ENCODE peak calls at places on chromosomes 16 and 17, in four cellular contexts. G is coronary artery, D is HFFc6, K is cardiac fibroblast. B is an unnamed sample.

GRCh38 chr17:42740699-42741098 is 4.1 kb downstream of the EZH1 start:
- DNase-seq in G (no peak), D (no peak), K (no peak), B (no peak)

GRCh38 chr17:35245196-35245486 is 2.3 kb downstream of the SLFN5 start:
- DNase-seq in G (no peak), D (peak), K (peak), B (no peak)

GRCh38 chr17:34261568-34261967 is 6.5 kb downstream of the CCL2 start:
- DNase-seq in G (no peak), D (no peak), K (no peak), B (no peak)

GRCh38 chr16:89324056-89325010 is 106.8 kb downstream of the ZNF778 start:
- DNase-seq in G (peak), D (peak), K (peak), B (no peak)

GRCh38 chr17:15409721-15410247 is 57.6 kb downstream of the CDRT4 start:
- DNase-seq in G (no peak), D (peak), K (peak), B (no peak)

GRCh38 chr16:28863929-28864886 is 565 bp downstream of the SH2B1 start:
- DNase-seq in G (no peak), D (peak), K (peak), B (no peak)

GRCh38 chr17:12229315-12229714 is 208.6 kb downstream of the MAP2K4 start:
- DNase-seq in G (no peak), D (no peak), K (no peak), B (no peak)

GRCh38 chr17:1553354-1554266 is 9.0 kb downstream of the PITPNA start:
- DNase-seq in G (no peak), D (no peak), K (no peak), B (no peak)

GRCh38 chr16:51813609-51814008 is 662.5 kb upstream of the SALL1 start:
- DNase-seq in G (no peak), D (no peak), K (no peak), B (no peak)
- TF ChIP-seq CTCF in G (no peak), D (peak), K (no peak), B (no peak)

GRCh38 chr17:55175788-55176425 is 88.9 kb upstream of the HLF start:
- DNase-seq in G (no peak), D (no peak), K (no peak), B (no peak)

GRCh38 chr17:55172612-55173011 is 92.1 kb upstream of the HLF start:
- DNase-seq in G (no peak), D (no peak), K (no peak), B (no peak)

GRCh38 chr17:55177914-55178217 is 86.9 kb upstream of the HLF start:
- DNase-seq in G (no peak), D (no peak), K (no peak), B (no peak)

GRCh38 chr17:55174133-55174532 is 90.6 kb upstream of the HLF start:
- DNase-seq in G (no peak), D (no peak), K (no peak), B (no peak)

GRCh38 chr17:55177159-55177913 is 87.4 kb upstream of the HLF start:
- DNase-seq in G (no peak), D (no peak), K (no peak), B (no peak)
- TF ChIP-seq CTCF in G (no peak), D (peak), K (peak), B (no peak)

GRCh38 chr17:74749262-74750038 is 1.0 kb downstream of the NHERF1 start:
- DNase-seq in G (no peak), D (no peak), K (no peak), B (no peak)

GRCh38 chr17:74750039-74750326 is 1.6 kb downstream of the NHERF1 start:
- DNase-seq in G (no peak), D (no peak), K (no peak), B (no peak)

GRCh38 chr17:74746922-74747321 is 1.5 kb upstream of the NHERF1 start:
- DNase-seq in G (no peak), D (no peak), K (peak), B (no peak)

GRCh38 chr17:74748279-74748528 is 224 bp upstream of the NHERF1 start:
- DNase-seq in G (no peak), D (no peak), K (no peak), B (no peak)

DNA sequence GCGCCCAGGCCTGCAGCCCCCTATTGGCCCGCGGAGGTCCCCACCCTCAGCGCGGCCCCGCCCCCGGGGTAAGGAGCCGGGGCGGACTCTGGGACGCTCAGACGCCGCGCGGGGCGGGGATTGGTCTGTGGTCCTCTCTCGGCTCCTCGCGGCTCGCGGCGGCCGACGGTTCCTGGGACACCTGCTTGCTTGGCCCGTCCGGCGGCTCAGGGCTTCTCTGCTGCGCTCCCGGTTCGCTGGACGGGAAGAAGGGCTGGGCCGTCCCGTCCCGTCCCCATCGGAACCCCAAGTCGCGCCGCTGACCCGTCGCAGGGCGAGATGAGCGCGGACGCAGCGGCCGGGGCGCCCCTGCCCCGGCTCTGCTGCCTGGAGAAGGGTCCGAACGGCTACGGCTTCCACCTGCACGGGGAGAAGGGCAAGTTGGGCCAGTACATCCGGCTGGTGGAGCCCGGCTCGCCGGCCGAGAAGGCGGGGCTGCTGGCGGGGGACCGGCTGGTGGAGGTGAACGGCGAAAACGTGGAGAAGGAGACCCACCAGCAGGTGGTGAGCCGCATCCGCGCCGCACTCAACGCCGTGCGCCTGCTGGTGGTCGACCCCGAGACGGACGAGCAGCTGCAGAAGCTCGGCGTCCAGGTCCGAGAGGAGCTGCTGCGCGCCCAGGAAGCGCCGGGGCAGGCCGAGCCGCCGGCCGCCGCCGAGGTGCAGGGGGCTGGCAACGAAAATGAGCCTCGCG is at the start of gene NHERF1:
- DNase-seq in G (peak), D (peak), K (peak), B (peak)
- TF ChIP-seq CTCF in G (no peak), D (peak), K (no peak), B (peak)

GRCh38 chr17:3965123-3965800 is 1.0 kb upstream of the ATP2A3 start:
- DNase-seq in G (no peak), D (no peak), K (peak), B (no peak)
- TF ChIP-seq CTCF in G (no peak), D (no peak), K (no peak), B (no peak)

DNA sequence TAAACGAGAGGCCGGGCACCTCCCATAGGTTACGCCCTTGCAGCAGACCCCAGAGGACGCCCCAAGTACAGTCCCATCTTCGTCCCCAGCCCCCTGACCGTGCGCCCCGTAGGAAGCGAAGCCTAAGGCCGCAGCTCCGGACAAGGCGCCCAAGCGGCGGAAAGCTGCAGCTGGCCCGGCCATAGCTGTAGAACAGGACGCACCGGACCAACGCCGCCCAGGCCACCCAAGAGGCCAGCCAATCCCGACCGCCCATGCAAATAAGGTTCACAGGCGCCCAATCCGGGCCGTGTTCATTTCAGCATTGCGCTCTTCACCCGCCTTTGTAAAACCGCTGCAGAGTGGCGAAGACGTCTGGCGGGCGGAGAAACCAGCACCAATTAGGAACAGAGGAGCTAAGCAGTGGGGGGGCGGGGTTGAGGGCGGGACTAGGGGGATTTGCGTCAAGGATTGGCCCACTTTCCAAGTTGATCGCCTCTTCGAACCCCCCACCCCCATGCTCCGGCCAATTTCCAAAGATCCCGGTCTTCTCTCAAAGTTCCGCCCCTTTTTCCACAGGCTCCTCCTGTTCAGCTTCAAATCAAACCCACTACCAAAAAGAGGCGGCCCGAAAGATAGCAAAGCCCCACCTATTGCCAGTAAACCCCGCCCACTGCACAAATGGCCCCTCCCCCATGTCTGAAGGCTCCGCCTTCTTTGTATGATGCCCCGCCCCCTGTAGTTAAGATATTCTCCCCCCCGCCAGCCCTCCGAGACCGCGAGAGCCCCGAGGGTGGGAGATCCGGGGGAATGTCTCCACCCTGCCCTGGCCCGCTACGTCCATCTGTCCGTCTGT is at the start of gene TMEM256:
- DNase-seq in G (peak), D (peak), K (peak), B (peak)
- TF ChIP-seq CTCF in G (no peak), D (no peak), K (no peak), B (no peak)

GRCh38 chr16:55285586-55285985 is 38.4 kb upstream of the IRX6 start:
- DNase-seq in G (no peak), D (no peak), K (no peak), B (no peak)

GRCh38 chr16:55282441-55282840 is 41.6 kb upstream of the IRX6 start:
- DNase-seq in G (no peak), D (no peak), K (no peak), B (no peak)

GRCh38 chr16:55283776-55284717 is 40.0 kb upstream of the IRX6 start:
- DNase-seq in G (no peak), D (no peak), K (no peak), B (no peak)

GRCh38 chr16:55280622-55281021 is 43.4 kb upstream of the IRX6 start:
- DNase-seq in G (no peak), D (no peak), K (no peak), B (peak)

GRCh38 chr16:55284718-55285099 is 39.3 kb upstream of the IRX6 start:
- DNase-seq in G (no peak), D (no peak), K (no peak), B (no peak)
- TF ChIP-seq CTCF in G (no peak), D (no peak), K (no peak), B (no peak)

DNA sequence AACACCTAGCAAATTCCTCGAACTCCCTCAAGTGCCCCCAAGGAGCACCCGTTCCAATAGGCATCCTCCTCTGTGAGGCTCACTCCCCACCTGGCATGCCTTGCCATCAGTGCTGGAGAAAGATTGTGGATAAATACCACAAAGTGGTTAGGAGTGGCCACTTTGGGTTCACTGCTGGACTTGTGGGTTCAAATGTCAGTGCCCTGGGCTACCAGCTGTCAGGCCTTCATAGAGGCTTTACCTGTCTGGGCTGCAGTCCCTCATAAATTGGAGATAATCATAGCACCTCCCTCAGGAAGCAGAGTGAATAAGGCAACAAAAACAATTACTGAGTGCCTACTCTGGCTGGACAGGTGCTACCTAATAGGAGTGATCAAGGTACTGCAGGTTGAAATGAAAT is 1.5 kb upstream of the SYT17 start:
- DNase-seq in G (no peak), D (no peak), K (no peak), B (no peak)
- TF ChIP-seq CTCF in G (no peak), D (no peak), K (no peak), B (no peak)

GRCh38 chr17:7213895-7214299 is 5.7 kb downstream of the DLG4 start:
- DNase-seq in G (peak), D (peak), K (peak), B (no peak)
- TF ChIP-seq CTCF in G (no peak), D (peak), K (peak), B (peak)

DNA sequence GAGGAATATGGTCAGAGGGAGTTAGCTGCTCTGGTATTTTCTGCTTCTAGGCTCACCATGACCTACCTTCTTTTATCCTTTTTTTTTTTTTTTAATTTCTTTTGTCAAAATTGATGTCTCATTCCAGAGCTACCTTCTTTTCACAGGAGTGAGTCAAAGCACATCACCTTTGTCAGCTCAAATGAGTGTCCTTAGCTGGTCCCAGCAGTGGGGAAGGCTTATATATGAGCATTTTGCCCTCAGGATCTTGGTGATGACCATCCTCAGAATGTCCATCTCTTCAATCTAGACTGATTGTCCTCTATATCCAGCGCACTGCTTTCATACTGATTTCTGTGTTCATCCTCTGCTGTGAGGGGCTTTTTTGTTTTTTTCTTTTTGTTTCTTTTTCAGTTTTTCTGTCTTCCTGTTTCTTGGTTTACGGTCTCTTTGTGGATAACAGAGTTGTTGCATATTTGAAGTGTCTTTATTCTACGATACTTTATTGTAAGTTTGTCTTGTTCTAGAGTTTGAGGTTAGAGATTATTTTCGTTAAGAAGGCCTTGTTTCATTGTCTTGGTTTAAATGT is 24.9 kb downstream of the CBFB start:
- DNase-seq in G (no peak), D (no peak), K (no peak), B (no peak)
- TF ChIP-seq CTCF in G (no peak), D (no peak), K (no peak), B (no peak)